ENCODE peak calls at places on chromosomes 7 and 10, in ten cellular contexts. Z is prostate gland; J is endothelial cell; W is stimulated activated CD4-positive, alpha-beta T cell treated with anti-CD3 and anti-CD28 coated beads, Interleukin-12 subunit alpha, Interleukin-12 subunit beta, amount 100 ng/mL, for 48 hours; I is body of pancreas; N is fibroblast of mammary gland; B is GM13977; V is lower lobe of right lung; Q is glomerular endothelial cell; A is LHCN-M2. G is an unnamed sample.

GRCh38 chr10:35822316-35822715 is 180.2 kb upstream of the FZD8 start:
- DNase-seq in Q (no peak), J (peak; percentile 19), Z (peak; percentile 69), A (peak; percentile 34), N (peak; percentile 76), V (peak; percentile 80), W (no peak), B (no peak), I (peak; percentile 37), G (peak; percentile 55)

GRCh38 chr10:49768329-49768728 is 6.2 kb upstream of the OGDHL start:
- DNase-seq in I (no peak), N (no peak), B (no peak), V (no peak), W (no peak), Q (no peak), J (no peak), Z (no peak), A (no peak), G (no peak)

GRCh38 chr10:113550365-113550764 is 2.5 kb upstream of the HABP2 start:
- DNase-seq in I (no peak), J (no peak), V (no peak), W (no peak), N (peak; percentile 38), B (no peak), Z (peak; percentile 16), Q (peak; percentile 77), A (peak; percentile 19), G (peak; percentile 8)

GRCh38 chr10:71963756-71964668 is at the start of gene CHST3:
- DNase-seq in N (peak; percentile 43), A (no peak), V (peak; percentile 62), Q (no peak), B (peak; percentile 48), W (no peak), J (peak; percentile 53), Z (peak; percentile 41), I (peak; percentile 46), G (peak; percentile 79)

GRCh38 chr7:1092161-1092632 is 4.3 kb downstream of the GPER1 start:
- DNase-seq in V (no peak), W (no peak), A (no peak), B (no peak), I (no peak), Z (no peak), N (no peak), J (no peak), Q (no peak), G (no peak)

GRCh38 chr10:12481956-12482355 is 132.6 kb downstream of the CAMK1D start:
- DNase-seq in V (no peak), I (no peak), B (no peak), A (no peak), Z (no peak), Q (no peak), W (no peak), J (no peak), N (no peak), G (no peak)

GRCh38 chr7:91005861-91006260 is 258.4 kb upstream of the FZD1 start:
- DNase-seq in N (no peak), W (no peak), A (no peak), V (no peak), Q (no peak), I (no peak), J (no peak), B (no peak), Z (no peak), G (no peak)

GRCh38 chr10:94403034-94403822 is 887 bp downstream of the TBC1D12 start:
- DNase-seq in Q (peak; percentile 37), Z (peak; percentile 70), I (peak; percentile 84), V (peak; percentile 77), A (peak; percentile 52), N (peak; percentile 66), B (peak; percentile 82), W (no peak), J (peak; percentile 69), G (peak; percentile 79)

GRCh38 chr10:110244550-110244949 is 37.1 kb downstream of the MXI1 start:
- DNase-seq in N (no peak), I (no peak), Q (no peak), B (no peak), Z (no peak), J (no peak), A (no peak), W (no peak), V (no peak), G (no peak)

GRCh38 chr10:13180788-13181187 is 19.4 kb downstream of the MCM10 start:
- DNase-seq in N (no peak), B (peak; percentile 23), A (no peak), Z (no peak), Q (no peak), I (no peak), V (no peak), J (no peak), W (no peak), G (no peak)

GRCh38 chr10:26557641-26558014 is 119.5 kb downstream of the APBB1IP start:
- DNase-seq in B (no peak), W (no peak), I (no peak), V (no peak), Z (no peak), Q (no peak), N (peak; percentile 70), J (no peak), A (peak; percentile 6), G (peak; percentile 87)

GRCh38 chr7:151351967-151352366 is 10.4 kb downstream of the NUB1 start:
- DNase-seq in W (peak; percentile 36), J (peak; percentile 33), A (no peak), Q (no peak), V (no peak), I (no peak), B (peak; percentile 43), Z (no peak), N (no peak), G (no peak)

GRCh38 chr10:66215005-66215404 is 710.8 kb upstream of the LRRTM3 start:
- DNase-seq in W (no peak), I (no peak), Z (no peak), B (no peak), J (no peak), N (no peak), V (no peak), A (peak; percentile 5), Q (no peak), G (no peak)

GRCh38 chr10:58179238-58179637 is 88.5 kb downstream of the IPMK start:
- DNase-seq in Q (no peak), W (no peak), N (peak; percentile 37), I (no peak), B (no peak), A (no peak), Z (no peak), J (no peak), V (no peak), G (no peak)